ENCODE peak calls at places on chromosomes 1 and 21, in nine cellular contexts. N is RCC 7860; G is stimulated activated CD4-positive, alpha-beta T cell treated with anti-CD3 and anti-CD28 coated beads, Interleukin-2, amount 100 ng/mL, for 48 hours; I is AG04449; S is body of pancreas; A is foreskin melanocyte; B is AG09319; V is NCI-H1417; P is nephron progenitor cell. M is an unnamed sample.
A peak's percentile ranks its signal among the peaks of the same experiment; 100 is the strongest.

GRCh38 chr1:18954270-18955071 is 2.0 kb downstream of the IFFO2 start:
- DNase-seq in N (no peak), G (no peak), I (no peak), S (no peak), A (peak; percentile 81), B (no peak), V (no peak), P (no peak), M (no peak)

GRCh38 chr1:247680171-247680570 is 632 bp upstream of the OR13G1 start:
- DNase-seq in N (no peak), G (no peak), I (no peak), S (no peak), A (no peak), B (no peak), V (no peak), P (no peak), M (no peak)

GRCh38 chr1:167711797-167712196 is 10.0 kb upstream of the MPZL1 start:
- DNase-seq in N (no peak), G (no peak), I (no peak), S (no peak), A (no peak), B (no peak), V (no peak), P (no peak), M (no peak)

GRCh38 chr21:38660333-38661295 is 145.1 kb upstream of the ETS2 start:
- DNase-seq in N (no peak), G (no peak), I (no peak), S (no peak), A (no peak), B (no peak), V (no peak), P (peak; percentile 54), M (no peak)

GRCh38 chr1:55378582-55378981 is 163.4 kb upstream of the USP24 start:
- DNase-seq in N (peak; percentile 18), G (peak; percentile 36), I (no peak), S (peak; percentile 73), A (no peak), B (no peak), V (no peak), P (peak; percentile 70), M (no peak)

GRCh38 chr1:180299486-180300246 is 69.6 kb downstream of the LHX4 start:
- DNase-seq in N (no peak), G (no peak), I (no peak), S (no peak), A (no peak), B (no peak), V (no peak), P (no peak), M (no peak)

GRCh38 chr1:151145158-151146071 is 1.0 kb downstream of the SEMA6C start:
- DNase-seq in N (no peak), G (no peak), I (no peak), S (no peak), A (peak; percentile 18), B (no peak), V (peak; percentile 64), P (peak; percentile 47), M (no peak)

GRCh38 chr1:162142968-162143367 is 73.5 kb downstream of the NOS1AP start:
- DNase-seq in N (no peak), G (no peak), I (no peak), S (no peak), A (no peak), B (no peak), V (no peak), P (no peak), M (no peak)

GRCh38 chr1:30120268-30121000 is 603.0 kb downstream of the MATN1 start:
- DNase-seq in N (no peak), G (no peak), I (no peak), S (no peak), A (no peak), B (no peak), V (no peak), P (no peak), M (no peak)

GRCh38 chr1:210830034-210831028 is 303.6 kb downstream of the KCNH1 start:
- DNase-seq in N (no peak), G (no peak), I (no peak), S (no peak), A (peak; percentile 51), B (no peak), V (peak; percentile 78), P (no peak), M (no peak)

GRCh38 chr1:31423418-31423947 is 10.5 kb downstream of the SERINC2 start:
- DNase-seq in N (no peak), G (no peak), I (no peak), S (no peak), A (no peak), B (no peak), V (peak; percentile 46), P (no peak), M (no peak)

GRCh38 chr1:205435904-205436573 is 14.2 kb upstream of the LEMD1 start:
- DNase-seq in N (no peak), G (no peak), I (no peak), S (no peak), A (no peak), B (no peak), V (peak; percentile 91), P (no peak), M (no peak)

GRCh38 chr1:94071956-94072355 is 49.0 kb downstream of the ABCA4 start:
- DNase-seq in N (no peak), G (no peak), I (no peak), S (peak; percentile 37), A (no peak), B (no peak), V (no peak), P (no peak), M (no peak)

GRCh38 chr1:38539931-38540330 is 319.6 kb downstream of the RRAGC start:
- DNase-seq in N (no peak), G (no peak), I (no peak), S (no peak), A (no peak), B (no peak), V (no peak), P (no peak), M (no peak)